ENCODE peak calls at places on chromosome 14, in nine cellular contexts. A, M, D, C, J, T, E, R and B are unnamed samples.

GRCh38 chr14:101774814-101775213 is 13.3 kb downstream of the PPP2R5C start:
- DNase-seq in A (no peak), D (no peak), R (no peak), E (no peak), M (no peak), C (no peak), T (no peak), J (no peak), B (no peak)

GRCh38 chr14:71815110-71815509 is 117.1 kb upstream of the RGS6 start:
- DNase-seq in E (no peak), C (no peak), R (no peak), D (no peak), A (no peak), J (no peak), T (no peak), M (no peak), B (no peak)

GRCh38 chr14:89621791-89622638 is 205.0 kb upstream of the FOXN3 start:
- DNase-seq in E (no peak), J (no peak), R (no peak), M (no peak), A (no peak), C (no peak), T (no peak), D (no peak), B (no peak)

GRCh38 chr14:80095623-80096022 is 115.7 kb downstream of the DIO2 start:
- DNase-seq in M (no peak), E (no peak), T (no peak), J (peak; percentile 85), D (no peak), C (peak; percentile 95), R (no peak), A (no peak), B (no peak)

GRCh38 chr14:73724696-73725095 is 10.5 kb upstream of the PNMA1 start:
- DNase-seq in A (no peak), T (no peak), C (no peak), D (no peak), E (no peak), R (no peak), J (no peak), M (no peak), B (peak; percentile 41)

GRCh38 chr14:93137864-93138263 is 22.1 kb upstream of the ITPK1 start:
- DNase-seq in R (no peak), D (peak; percentile 28), A (peak; percentile 63), E (peak; percentile 85), C (no peak), T (peak; percentile 32), J (peak; percentile 12), M (no peak), B (peak; percentile 86)

GRCh38 chr14:98136019-98136418 is 1136.0 kb downstream of the BCL11B start:
- DNase-seq in R (peak; percentile 30), E (no peak), M (no peak), J (no peak), C (no peak), T (no peak), D (no peak), A (no peak), B (no peak)

GRCh38 chr14:94180655-94181271 is 6.6 kb downstream of the PPP4R4 start:
- DNase-seq in E (no peak), T (no peak), R (no peak), M (peak; percentile 20), J (peak; percentile 42), A (no peak), D (peak; percentile 42), C (peak; percentile 4), B (no peak)

GRCh38 chr14:68563256-68564131 is 229.4 kb downstream of the ZFP36L1 start:
- DNase-seq in M (no peak), E (no peak), A (no peak), T (no peak), C (peak; percentile 79), R (no peak), J (peak; percentile 35), D (no peak), B (no peak)

GRCh38 chr14:102211240-102211639 is 71.5 kb downstream of the WDR20 start:
- DNase-seq in T (no peak), M (no peak), C (no peak), R (no peak), A (no peak), E (no peak), J (no peak), D (no peak), B (peak; percentile 52)

GRCh38 chr14:102795060-102795925 is 18.0 kb downstream of the TRAF3 start:
- DNase-seq in T (peak; percentile 31), D (peak; percentile 26), J (peak; percentile 91), A (no peak), E (peak; percentile 80), R (peak; percentile 26), M (no peak), C (peak; percentile 96), B (no peak)

GRCh38 chr14:45743884-45744283 is 490.9 kb upstream of the MIS18BP1 start:
- DNase-seq in T (no peak), A (no peak), M (no peak), C (no peak), E (no peak), D (no peak), R (no peak), J (no peak), B (no peak)

GRCh38 chr14:93186461-93186860 is 1.3 kb downstream of the LYSET start:
- DNase-seq in D (no peak), C (no peak), J (no peak), T (no peak), M (no peak), R (no peak), A (no peak), E (no peak), B (no peak)

GRCh38 chr14:63174760-63175191 is 29.5 kb upstream of the RHOJ start:
- DNase-seq in J (peak; percentile 76), A (no peak), T (peak; percentile 40), D (peak; percentile 75), M (no peak), E (no peak), C (peak; percentile 98), R (no peak), B (no peak)

GRCh38 chr14:102492523-102492910 is 17.1 kb downstream of the ANKRD9 start:
- DNase-seq in T (no peak), J (no peak), C (no peak), E (no peak), R (no peak), D (no peak), A (no peak), M (no peak), B (peak; percentile 54)

GRCh38 chr14:65359503-65359902 is 53.0 kb upstream of the FUT8 start:
- DNase-seq in M (no peak), A (no peak), J (peak; percentile 59), C (peak; percentile 39), T (no peak), D (no peak), R (no peak), E (no peak), B (no peak)

GRCh38 chr14:105301103-105301914 is 508 bp upstream of the BRF1 start:
- DNase-seq in R (peak; percentile 100), M (peak; percentile 78), E (peak; percentile 100), D (peak; percentile 99), C (peak; percentile 77), A (peak; percentile 100), T (peak; percentile 98), J (peak; percentile 90), B (peak; percentile 100)
- H3K4me3 ChIP-seq in R (peak overlapping the region; percentile 97), M (peak overlapping the region; percentile 88), E (peak overlapping the region; percentile 94), D (peak overlapping the region; percentile 66), C (peak overlapping the region; percentile 84), A (peak overlapping the region; percentile 87), T (peak overlapping the region; percentile 92), J (peak overlapping the region; percentile 96), B (peak overlapping the region; percentile 89)

GRCh38 chr14:26137161-26137560 is 460.7 kb downstream of the NOVA1 start:
- DNase-seq in M (no peak), D (no peak), T (no peak), J (no peak), A (no peak), E (no peak), R (no peak), C (no peak), B (no peak)
- TF ChIP-seq CTCF in M (no peak), D (peak; percentile 43), T (no peak), J (no peak), A (no peak), E (no peak), R (no peak), C (peak; percentile 12), B (no peak)

GRCh38 chr14:55051426-55052258 is at the start of gene MAPK1IP1L:
- DNase-seq in M (peak; percentile 63), A (peak; percentile 94), R (peak; percentile 89), C (peak; percentile 84), E (peak; percentile 94), T (peak; percentile 93), D (peak; percentile 96), J (peak; percentile 88), B (peak; percentile 96)

GRCh38 chr14:55053018-55053417 is 1.6 kb downstream of the MAPK1IP1L start:
- DNase-seq in M (no peak), R (no peak), C (no peak), J (no peak), D (no peak), T (no peak), A (no peak), E (no peak), B (no peak)

GRCh38 chr14:55054098-55054497 is 2.7 kb downstream of the MAPK1IP1L start:
- DNase-seq in A (no peak), R (no peak), E (no peak), C (no peak), D (no peak), J (no peak), T (no peak), M (no peak), B (no peak)

GRCh38 chr14:55052259-55052930 is 948 bp downstream of the MAPK1IP1L start:
- DNase-seq in A (no peak), C (peak; percentile 40), D (no peak), E (no peak), J (peak; percentile 31), M (no peak), T (no peak), R (no peak), B (no peak)

DNA sequence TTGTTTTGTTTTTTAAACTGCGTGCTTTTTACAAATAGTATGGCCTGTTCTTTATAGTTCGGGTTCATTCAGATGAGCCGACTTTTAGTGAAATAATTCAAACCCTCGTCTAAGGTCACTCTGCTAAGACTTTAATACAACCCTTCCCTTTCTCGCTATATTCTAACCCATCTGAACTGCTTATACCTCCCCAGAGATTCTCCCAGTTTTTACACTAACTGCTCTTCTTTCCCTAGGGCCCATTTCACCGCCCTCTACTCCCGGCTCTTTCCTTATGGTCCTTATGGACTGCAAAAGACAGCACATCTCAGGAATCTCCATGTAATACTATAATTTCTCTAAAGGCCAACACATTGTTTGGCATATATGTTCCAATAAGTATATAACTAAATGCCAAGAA is 2.1 kb downstream of the MAPK1IP1L start:
- DNase-seq in A (no peak), R (no peak), J (no peak), D (no peak), E (no peak), T (no peak), C (no peak), M (no peak), B (no peak)
- H3K4me1 ChIP-seq in A (peaks cover 21% of the 10 kb centered on the region), R (peaks cover 27% of the 10 kb centered on the region), J (no peaks in the 10 kb centered on the region), D (peaks cover 23% of the 10 kb centered on the region), E (peaks cover 3% of the 10 kb centered on the region), T (no peaks in the 10 kb centered on the region), C (peaks cover 17% of the 10 kb centered on the region), M (no peaks in the 10 kb centered on the region), B (peaks cover 23% of the 10 kb centered on the region)

GRCh38 chr14:77111021-77111420 is 13.0 kb downstream of the CIPC start:
- DNase-seq in J (no peak), A (no peak), M (no peak), R (no peak), E (no peak), D (peak; percentile 95), C (peak; percentile 20), T (no peak), B (peak; percentile 37)
- H3K4me3 ChIP-seq in J (no peak overlapping the region), A (no peak overlapping the region), M (no peak overlapping the region), R (no peak overlapping the region), E (no peak overlapping the region), D (peak overlapping the region; percentile 32), C (no peak overlapping the region), T (peak overlapping the region; percentile 16), B (no peak overlapping the region)